ENCODE peak calls at places on chromosome 4, in five cellular contexts. One of them, this sample, is unnamed.

GRCh38 chr4:100165809-100166208 is 24.5 kb downstream of the DDIT4L start:
- DNase-seq in NT2/D1: no peak
- DNase-seq in HepG2: no peak
- DNase-seq in H1: no peak
- DNase-seq in GM12878: no peak
- DNase-seq in this sample: no peak

GRCh38 chr4:7539659-7540058 is 104.9 kb upstream of the PSAPL1 start:
- DNase-seq in H1: no peak
- DNase-seq in HepG2: peak
- DNase-seq in NT2/D1: peak
- DNase-seq in GM12878: no peak
- DNase-seq in this sample: peak

GRCh38 chr4:105990933-105991332 is 95.7 kb downstream of the NPNT start:
- DNase-seq in GM12878: no peak
- DNase-seq in H1: no peak
- DNase-seq in HepG2: no peak
- DNase-seq in NT2/D1: no peak
- DNase-seq in this sample: no peak

GRCh38 chr4:102344520-102344954 is 745 bp downstream of the SLC39A8 start:
- DNase-seq in NT2/D1: no peak
- DNase-seq in HepG2: no peak
- DNase-seq in H1: peak
- DNase-seq in GM12878: no peak
- DNase-seq in this sample: peak

GRCh38 chr4:3026531-3026930 is 47.8 kb downstream of the HTT-AS start:
- DNase-seq in NT2/D1: no peak
- DNase-seq in GM12878: no peak
- DNase-seq in HepG2: no peak
- DNase-seq in H1: no peak
- DNase-seq in this sample: no peak

GRCh38 chr4:94889961-94890360 is 132.2 kb downstream of the BMPR1B start:
- DNase-seq in H1: no peak
- DNase-seq in GM12878: no peak
- DNase-seq in HepG2: no peak
- DNase-seq in NT2/D1: no peak
- DNase-seq in this sample: no peak

GRCh38 chr4:13088726-13089658 is 395.1 kb downstream of the RAB28 start:
- DNase-seq in HepG2: no peak
- DNase-seq in GM12878: no peak
- DNase-seq in NT2/D1: no peak
- DNase-seq in H1: no peak
- DNase-seq in this sample: no peak

GRCh38 chr4:169628579-169628978 is 8.2 kb downstream of the CLCN3 start:
- DNase-seq in GM12878: no peak
- DNase-seq in H1: no peak
- DNase-seq in NT2/D1: no peak
- DNase-seq in HepG2: no peak
- DNase-seq in this sample: no peak

GRCh38 chr4:145043306-145043705 is 54.7 kb downstream of the ANAPC10 start:
- DNase-seq in H1: no peak
- DNase-seq in GM12878: no peak
- DNase-seq in HepG2: no peak
- DNase-seq in NT2/D1: no peak
- DNase-seq in this sample: no peak

GRCh38 chr4:31228068-31228467 is 507.9 kb downstream of the PCDH7 start:
- DNase-seq in H1: no peak
- DNase-seq in HepG2: no peak
- DNase-seq in GM12878: no peak
- DNase-seq in NT2/D1: no peak
- DNase-seq in this sample: no peak

GRCh38 chr4:108793413-108793812 is 30.6 kb upstream of the ETNPPL start:
- DNase-seq in NT2/D1: no peak
- DNase-seq in HepG2: no peak
- DNase-seq in GM12878: no peak
- DNase-seq in H1: no peak
- DNase-seq in this sample: no peak

GRCh38 chr4:31741321-31741720 is 1021.2 kb downstream of the PCDH7 start:
- DNase-seq in GM12878: no peak
- DNase-seq in NT2/D1: no peak
- DNase-seq in H1: no peak
- DNase-seq in HepG2: no peak
- DNase-seq in this sample: no peak

GRCh38 chr4:41024556-41025491 is 189.5 kb downstream of the APBB2 start:
- DNase-seq in NT2/D1: no peak
- DNase-seq in HepG2: no peak
- DNase-seq in GM12878: no peak
- DNase-seq in H1: no peak
- DNase-seq in this sample: no peak

GRCh38 chr4:39032218-39033085 is at the start of gene TMEM156:
- DNase-seq in HepG2: peak
- DNase-seq in GM12878: peak
- DNase-seq in NT2/D1: no peak
- DNase-seq in H1: no peak
- DNase-seq in this sample: no peak

GRCh38 chr4:143207555-143207954 is 22.8 kb downstream of the USP38 start:
- DNase-seq in GM12878: no peak
- DNase-seq in H1: no peak
- DNase-seq in HepG2: peak
- DNase-seq in NT2/D1: no peak
- DNase-seq in this sample: no peak

GRCh38 chr4:101252721-101253120 is 94.6 kb downstream of the PPP3CA start:
- DNase-seq in H1: no peak
- DNase-seq in HepG2: no peak
- DNase-seq in GM12878: no peak
- DNase-seq in NT2/D1: no peak
- DNase-seq in this sample: no peak

GRCh38 chr4:46975841-46976551 is 17.4 kb downstream of the GABRA4 start:
- DNase-seq in GM12878: peak
- DNase-seq in HepG2: no peak
- DNase-seq in NT2/D1: no peak
- DNase-seq in H1: no peak
- DNase-seq in this sample: no peak

GRCh38 chr4:30191902-30192301 is 528.3 kb upstream of the PCDH7 start:
- DNase-seq in HepG2: no peak
- DNase-seq in NT2/D1: no peak
- DNase-seq in GM12878: no peak
- DNase-seq in H1: no peak
- DNase-seq in this sample: no peak

GRCh38 chr4:158750379-158750778 is 18.4 kb upstream of the FNIP2 start:
- DNase-seq in H1: no peak
- DNase-seq in HepG2: no peak
- DNase-seq in NT2/D1: no peak
- DNase-seq in GM12878: no peak
- DNase-seq in this sample: no peak

GRCh38 chr4:177385576-177386320 is 56.5 kb downstream of the AGA start:
- DNase-seq in HepG2: no peak
- DNase-seq in H1: no peak
- DNase-seq in NT2/D1: no peak
- DNase-seq in GM12878: no peak
- DNase-seq in this sample: no peak

GRCh38 chr4:107931775-107932321 is 499 bp downstream of the CYP2U1 start:
- DNase-seq in GM12878: no peak
- DNase-seq in HepG2: no peak
- DNase-seq in NT2/D1: no peak
- DNase-seq in H1: no peak
- DNase-seq in this sample: no peak

GRCh38 chr4:174198396-174199179 is 84.9 kb downstream of the FBXO8 start:
- DNase-seq in HepG2: no peak
- DNase-seq in GM12878: no peak
- DNase-seq in H1: no peak
- DNase-seq in NT2/D1: no peak
- DNase-seq in this sample: peak

GRCh38 chr4:98996056-98996941 is 778 bp downstream of the METAP1 start:
- DNase-seq in NT2/D1: no peak
- DNase-seq in GM12878: no peak
- DNase-seq in HepG2: peak
- DNase-seq in H1: no peak
- DNase-seq in this sample: peak

GRCh38 chr4:89949782-89950387 is 55.2 kb downstream of the MMRN1 start:
- DNase-seq in NT2/D1: no peak
- DNase-seq in GM12878: no peak
- DNase-seq in HepG2: no peak
- DNase-seq in H1: no peak
- DNase-seq in this sample: peak

GRCh38 chr4:54687887-54688841 is 30.4 kb downstream of the KIT start:
- DNase-seq in H1: no peak
- DNase-seq in GM12878: no peak
- DNase-seq in HepG2: no peak
- DNase-seq in NT2/D1: no peak
- DNase-seq in this sample: no peak

GRCh38 chr4:82721819-82722423 is 76.7 kb downstream of the SCD5 start:
- DNase-seq in HepG2: peak
- DNase-seq in GM12878: no peak
- DNase-seq in H1: no peak
- DNase-seq in NT2/D1: no peak
- DNase-seq in this sample: no peak

GRCh38 chr4:150308824-150309472 is 230.7 kb downstream of the DCLK2 start:
- DNase-seq in NT2/D1: no peak
- DNase-seq in H1: no peak
- DNase-seq in GM12878: no peak
- DNase-seq in HepG2: no peak
- DNase-seq in this sample: no peak

GRCh38 chr4:174152717-174153466 is 130.6 kb downstream of the FBXO8 start:
- DNase-seq in HepG2: no peak
- DNase-seq in GM12878: no peak
- DNase-seq in H1: no peak
- DNase-seq in NT2/D1: no peak
- DNase-seq in this sample: no peak

GRCh38 chr4:53847935-53848334 is 216.5 kb downstream of the CHIC2 start:
- DNase-seq in HepG2: peak
- DNase-seq in GM12878: no peak
- DNase-seq in H1: no peak
- DNase-seq in NT2/D1: no peak
- DNase-seq in this sample: no peak

DNA sequence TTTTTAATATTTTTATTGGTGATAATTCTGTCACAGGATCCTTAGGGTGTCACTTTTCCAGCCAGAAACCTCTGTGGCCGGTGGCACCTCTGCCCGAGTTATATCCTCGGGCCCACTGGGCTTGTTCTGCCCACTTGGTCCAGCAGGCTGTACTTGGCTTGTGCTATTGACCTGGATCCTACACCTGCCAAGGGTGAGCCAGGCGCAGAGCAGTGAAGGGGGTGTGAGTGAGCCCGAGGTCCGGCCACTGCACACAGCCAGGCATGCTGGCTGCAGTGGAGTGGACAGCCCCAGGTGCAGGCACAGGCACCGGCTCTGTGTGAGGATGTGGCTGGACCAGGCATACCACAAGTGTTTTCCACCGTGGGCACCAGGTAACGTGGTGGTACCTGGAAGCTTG is 54.7 kb upstream of the NUDT6 start:
- DNase-seq in GM12878: no peak
- DNase-seq in NT2/D1: no peak
- DNase-seq in HepG2: no peak
- DNase-seq in H1: no peak
- DNase-seq in this sample: no peak
- TF ChIP-seq SUZ12 in GM12878: no peak
- TF ChIP-seq SUZ12 in NT2/D1: no peak
- TF ChIP-seq SUZ12 in HepG2: no peak
- TF ChIP-seq SUZ12 in H1: no peak
- TF ChIP-seq SUZ12 in this sample: no peak

GRCh38 chr4:1721003-1721665 is at the start of the genes TACC3 and TMEM129:
- DNase-seq in HepG2: peak
- DNase-seq in H1: peak
- DNase-seq in NT2/D1: peak
- DNase-seq in GM12878: peak
- DNase-seq in this sample: peak

GRCh38 chr4:1723131-1723801 is 1.9 kb downstream of the TACC3 start:
- DNase-seq in GM12878: no peak
- DNase-seq in H1: no peak
- DNase-seq in NT2/D1: no peak
- DNase-seq in HepG2: no peak
- DNase-seq in this sample: no peak

GRCh38 chr4:1722551-1723071 is 1.3 kb downstream of the TACC3 start:
- DNase-seq in H1: no peak
- DNase-seq in HepG2: no peak
- DNase-seq in NT2/D1: no peak
- DNase-seq in GM12878: no peak
- DNase-seq in this sample: no peak

GRCh38 chr4:1720163-1720983 is 750 bp downstream of the TMEM129 start:
- DNase-seq in GM12878: no peak
- DNase-seq in NT2/D1: no peak
- DNase-seq in H1: peak
- DNase-seq in HepG2: no peak
- DNase-seq in this sample: no peak

GRCh38 chr4:1721666-1722550 is 587 bp downstream of the TACC3 start:
- DNase-seq in NT2/D1: no peak
- DNase-seq in H1: no peak
- DNase-seq in GM12878: no peak
- DNase-seq in HepG2: no peak
- DNase-seq in this sample: no peak
- TF ChIP-seq SUZ12 in NT2/D1: no peak
- TF ChIP-seq SUZ12 in H1: no peak
- TF ChIP-seq SUZ12 in GM12878: no peak
- TF ChIP-seq SUZ12 in HepG2: no peak
- TF ChIP-seq SUZ12 in this sample: no peak

GRCh38 chr4:141713185-141713584 is 76.8 kb downstream of the IL15 start:
- DNase-seq in H1: no peak
- DNase-seq in GM12878: no peak
- DNase-seq in NT2/D1: no peak
- DNase-seq in HepG2: no peak
- DNase-seq in this sample: no peak

GRCh38 chr4:141706445-141706844 is 70.1 kb downstream of the IL15 start:
- DNase-seq in H1: no peak
- DNase-seq in GM12878: no peak
- DNase-seq in HepG2: no peak
- DNase-seq in NT2/D1: no peak
- DNase-seq in this sample: no peak

GRCh38 chr4:141705747-141706377 is 69.5 kb downstream of the IL15 start:
- DNase-seq in HepG2: no peak
- DNase-seq in H1: no peak
- DNase-seq in NT2/D1: no peak
- DNase-seq in GM12878: no peak
- DNase-seq in this sample: no peak

GRCh38 chr4:141713771-141714445 is 77.5 kb downstream of the IL15 start:
- DNase-seq in H1: no peak
- DNase-seq in GM12878: no peak
- DNase-seq in HepG2: no peak
- DNase-seq in NT2/D1: peak
- DNase-seq in this sample: no peak

GRCh38 chr4:141711211-141711610 is 74.8 kb downstream of the IL15 start:
- DNase-seq in H1: no peak
- DNase-seq in NT2/D1: no peak
- DNase-seq in GM12878: no peak
- DNase-seq in HepG2: no peak
- DNase-seq in this sample: peak
- TF ChIP-seq SUZ12 in H1: no peak
- TF ChIP-seq SUZ12 in NT2/D1: no peak
- TF ChIP-seq SUZ12 in GM12878: no peak
- TF ChIP-seq SUZ12 in HepG2: no peak
- TF ChIP-seq SUZ12 in this sample: no peak

DNA sequence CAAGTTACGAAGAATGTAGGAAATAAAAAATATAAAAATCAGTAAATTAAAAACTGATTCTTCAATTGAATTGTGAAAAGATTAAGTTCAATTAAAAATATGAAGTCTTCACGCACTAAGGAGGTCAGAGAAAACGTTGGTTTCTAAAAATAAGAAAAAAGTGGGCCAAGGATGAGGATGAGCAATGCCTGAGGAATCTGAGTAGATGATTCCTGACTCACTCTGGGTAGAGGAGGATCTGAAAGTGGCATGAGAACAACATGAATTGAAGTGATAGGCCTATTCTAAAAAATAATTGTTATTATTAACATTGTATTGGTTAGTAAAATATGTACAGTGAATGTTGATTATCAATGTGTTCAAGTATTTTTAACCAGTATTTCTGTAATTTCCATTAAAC is 444.2 kb downstream of the GRIA2 start:
- DNase-seq in HepG2: no peak
- DNase-seq in NT2/D1: no peak
- DNase-seq in H1: no peak
- DNase-seq in GM12878: no peak
- DNase-seq in this sample: no peak
- TF ChIP-seq SUZ12 in HepG2: no peak
- TF ChIP-seq SUZ12 in NT2/D1: no peak
- TF ChIP-seq SUZ12 in H1: no peak
- TF ChIP-seq SUZ12 in GM12878: no peak
- TF ChIP-seq SUZ12 in this sample: no peak